ENCODE peak calls at places on chromosomes 4 and X, in nine cellular contexts. I is M059J, S is ACHN, J is H54, C is AG09309, Z is endothelial cell, O is fibroblast of the aortic adventitia, E is renal cortical epithelial cell, K is hypothalamus. F is an unnamed sample.

GRCh38 chr4:113636438-113636818 is 125.1 kb downstream of the CAMK2D start:
- DNase-seq in K (no peak), Z (no peak), I (peak), O (no peak), C (no peak), E (no peak), S (no peak), J (no peak), F (no peak)

GRCh38 chr4:82770607-82771006 is 28.0 kb downstream of the SCD5 start:
- DNase-seq in I (no peak), K (peak), S (no peak), J (no peak), O (no peak), C (no peak), E (no peak), Z (no peak), F (no peak)

GRCh38 chr4:184094532-184095192 is 123.0 kb downstream of the ENPP6 start:
- DNase-seq in E (no peak), J (no peak), Z (no peak), O (no peak), C (no peak), S (no peak), I (no peak), K (no peak), F (no peak)

GRCh38 chrX:38055170-38055847 is 49.0 kb downstream of the SYTL5 start:
- DNase-seq in S (no peak), E (peak), C (peak), J (no peak), O (peak), I (peak), K (no peak), Z (no peak), F (no peak)

GRCh38 chr4:159376289-159376688 is 273.4 kb downstream of the RAPGEF2 start:
- DNase-seq in J (no peak), Z (no peak), C (no peak), K (no peak), I (no peak), E (no peak), O (no peak), S (no peak), F (no peak)

GRCh38 chr4:163609046-163609445 is 114.6 kb downstream of the TMA16 start:
- DNase-seq in K (no peak), I (no peak), E (no peak), Z (no peak), S (no peak), O (no peak), C (no peak), J (no peak), F (no peak)

GRCh38 chr4:98522062-98522461 is 136.3 kb downstream of the TSPAN5 start:
- DNase-seq in K (no peak), S (no peak), I (no peak), Z (no peak), J (no peak), E (no peak), O (no peak), C (no peak), F (no peak)

GRCh38 chrX:49876750-49877149 is 2.5 kb upstream of the USP27X start:
- DNase-seq in E (peak), O (peak), S (peak), J (peak), K (no peak), I (peak), C (no peak), Z (peak), F (peak)

GRCh38 chr4:37889849-37890500 is 909 bp upstream of the TBC1D1 start:
- DNase-seq in E (no peak), J (no peak), Z (peak), C (no peak), S (no peak), K (peak), I (peak), O (no peak), F (no peak)

GRCh38 chr4:92253986-92254671 is 49.6 kb upstream of the GRID2 start:
- DNase-seq in C (no peak), J (no peak), O (no peak), E (no peak), S (no peak), I (no peak), Z (no peak), K (no peak), F (no peak)

GRCh38 chrX:128106630-128107029 is 54.4 kb upstream of the ACTRT1 start:
- DNase-seq in E (peak), K (no peak), O (no peak), J (no peak), Z (peak), C (no peak), S (peak), I (no peak), F (no peak)

GRCh38 chrX:105608745-105609144 is 213.6 kb upstream of the NRK start:
- DNase-seq in I (no peak), K (no peak), E (no peak), C (no peak), S (no peak), Z (no peak), J (no peak), O (no peak), F (no peak)

GRCh38 chr4:170306208-170306607 is 216.5 kb upstream of the AADAT start:
- DNase-seq in I (no peak), J (no peak), S (no peak), K (no peak), C (no peak), E (no peak), O (no peak), Z (no peak), F (no peak)

GRCh38 chrX:28920554-28920953 is 333.3 kb downstream of the IL1RAPL1 start:
- DNase-seq in K (no peak), E (peak), C (no peak), J (no peak), Z (no peak), S (no peak), O (peak), I (peak), F (no peak)

GRCh38 chr4:140705625-140706275 is 50.4 kb downstream of the TBC1D9 start:
- DNase-seq in Z (no peak), K (no peak), E (no peak), S (no peak), C (no peak), J (no peak), I (no peak), O (no peak), F (no peak)

GRCh38 chr4:28926156-28926555 is 1794.0 kb upstream of the PCDH7 start:
- DNase-seq in S (no peak), C (no peak), K (no peak), E (no peak), I (no peak), Z (no peak), J (no peak), O (no peak), F (no peak)

GRCh38 chr4:55297346-55297745 is 48.7 kb upstream of the SRD5A3 start:
- DNase-seq in E (no peak), C (no peak), Z (no peak), J (no peak), K (no peak), O (no peak), I (no peak), S (no peak), F (no peak)